ENCODE peak calls at places on chromosome 3, in five cellular contexts. F, U, K, E and B are unnamed samples. For H3K4me1, the result is how much of the 10 kb centered on the place peaks cover.

GRCh38 chr3:151794080-151794479 is 19.8 kb upstream of the AADAC start:
- DNase-seq in F (no peak), U (no peak), K (no peak), E (no peak), B (no peak)

GRCh38 chr3:50272911-50273688 is 4.2 kb downstream of the SEMA3B start:
- DNase-seq in F (peak), U (peak), K (peak), E (peak), B (peak)

GRCh38 chr3:89113887-89114840 is 6.7 kb downstream of the EPHA3 start:
- DNase-seq in F (no peak), U (peak), K (no peak), E (peak), B (peak)

GRCh38 chr3:73605861-73606260 is 18.9 kb downstream of the PDZRN3 start:
- DNase-seq in F (no peak), U (no peak), K (no peak), E (no peak), B (no peak)

GRCh38 chr3:14274999-14275961 is 96.7 kb downstream of the LSM3 start:
- DNase-seq in F (no peak), U (no peak), K (peak), E (no peak), B (no peak)

GRCh38 chr3:126540342-126540849 is 16.4 kb downstream of the CHST13 start:
- DNase-seq in F (peak), U (no peak), K (no peak), E (no peak), B (peak)

GRCh38 chr3:49747792-49748480 is 24.2 kb upstream of the GMPPB start:
- DNase-seq in F (no peak), U (no peak), K (no peak), E (no peak), B (no peak)

GRCh38 chr3:104519468-104519867 is 847.2 kb upstream of the ALCAM start:
- DNase-seq in F (no peak), U (no peak), K (no peak), E (no peak), B (no peak)

GRCh38 chr3:171758109-171758508 is 52.2 kb downstream of the PLD1 start:
- DNase-seq in F (no peak), U (no peak), K (no peak), E (no peak), B (no peak)

GRCh38 chr3:20352547-20353164 is 166.7 kb upstream of the SGO1 start:
- DNase-seq in F (no peak), U (no peak), K (no peak), E (no peak), B (no peak)

GRCh38 chr3:52231502-52232278 is 6.2 kb upstream of the TLR9 start:
- DNase-seq in F (no peak), U (peak), K (peak), E (peak), B (peak)

GRCh38 chr3:122890077-122890484 is 95.2 kb downstream of the SLC49A4 start:
- DNase-seq in F (no peak), U (peak), K (no peak), E (no peak), B (no peak)

GRCh38 chr3:38585791-38586420 is 63.6 kb downstream of the SCN5A start:
- DNase-seq in F (peak), U (no peak), K (no peak), E (peak), B (peak)

GRCh38 chr3:73624363-73625123 is at the start of gene PDZRN3:
- DNase-seq in F (no peak), U (peak), K (no peak), E (peak), B (no peak)

GRCh38 chr3:36919439-36920160 is 25.3 kb downstream of the TRANK1 start:
- DNase-seq in F (no peak), U (no peak), K (no peak), E (no peak), B (no peak)

DNA sequence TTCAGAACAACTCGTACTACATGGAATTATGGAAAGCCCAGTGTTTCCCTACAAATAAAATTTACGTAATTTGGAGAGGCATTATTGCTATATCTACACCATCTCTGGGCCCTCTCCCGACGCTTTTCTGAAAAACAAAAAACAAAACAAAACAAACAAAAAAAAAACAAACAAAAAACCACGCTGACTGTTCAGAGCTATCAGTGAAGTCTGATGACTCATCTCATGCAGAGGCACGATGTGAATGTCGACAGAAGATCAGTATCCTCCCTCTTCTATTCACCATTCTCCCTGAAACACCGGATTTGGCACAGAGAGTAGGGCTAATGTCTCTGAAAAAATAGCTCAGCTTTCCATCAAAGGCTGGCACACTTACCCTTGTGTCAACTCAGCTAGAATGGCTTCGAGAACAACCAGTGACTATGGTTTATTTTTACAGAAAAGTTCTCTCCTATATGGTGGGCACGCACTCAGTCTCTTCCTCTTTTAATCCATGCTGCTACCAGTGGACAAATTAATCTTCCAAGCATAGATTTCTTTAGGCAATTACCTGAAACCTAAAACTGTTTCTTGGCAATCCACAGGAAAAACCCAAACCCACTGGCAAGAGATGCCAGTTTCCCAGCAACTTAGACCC is 1.5 kb downstream of the CRBN start:
- DNase-seq in F (no peak), U (no peak), K (peak), E (no peak), B (no peak)
- H3K4me3 ChIP-seq in F (peak), U (peak), K (peak), E (peak), B (no peak)

DNA sequence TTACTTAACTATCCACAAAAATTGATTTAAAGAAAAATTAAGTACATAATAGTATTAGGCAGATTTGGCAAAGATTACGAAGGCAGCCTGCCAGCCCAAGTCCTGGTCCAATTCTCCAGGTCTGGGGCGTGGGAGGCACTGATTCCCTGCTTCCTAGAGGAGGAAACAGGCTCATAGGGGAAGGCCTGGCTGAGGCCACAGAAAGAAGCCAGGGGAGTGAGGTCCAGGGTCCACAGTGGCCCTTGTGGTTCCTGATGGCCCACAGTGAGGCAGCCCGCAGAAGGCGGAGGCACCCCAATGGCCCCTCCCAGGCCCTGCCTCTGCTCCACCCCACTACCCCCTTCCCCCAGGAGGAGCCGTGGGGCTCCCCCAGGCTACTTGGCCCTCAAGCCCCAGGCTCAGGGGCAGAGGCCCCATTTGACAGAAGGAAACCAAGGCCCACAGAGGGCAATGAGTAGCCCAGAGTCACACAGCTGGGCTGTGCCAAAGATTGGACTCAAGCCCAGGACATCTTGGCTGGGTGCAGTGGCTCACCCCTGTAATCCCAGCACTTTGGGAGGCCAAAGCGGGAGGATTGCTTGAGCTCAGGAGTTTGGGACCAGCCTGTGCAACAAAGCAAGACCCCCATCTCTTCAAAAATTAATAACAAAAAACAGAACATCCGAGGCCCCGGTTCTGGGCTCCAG is 21.0 kb downstream of the H1-8 start:
- DNase-seq in F (no peak), U (no peak), K (no peak), E (no peak), B (no peak)
- H3K4me1 ChIP-seq in F (half or more), U (under half), K (under half), E (under half), B (under half)

GRCh38 chr3:177833392-177833791 is 636.1 kb upstream of the TBL1XR1 start:
- DNase-seq in F (no peak), U (no peak), K (no peak), E (no peak), B (no peak)
- TF ChIP-seq EP300 in F (no peak), U (no peak), K (no peak), E (no peak), B (no peak)

DNA sequence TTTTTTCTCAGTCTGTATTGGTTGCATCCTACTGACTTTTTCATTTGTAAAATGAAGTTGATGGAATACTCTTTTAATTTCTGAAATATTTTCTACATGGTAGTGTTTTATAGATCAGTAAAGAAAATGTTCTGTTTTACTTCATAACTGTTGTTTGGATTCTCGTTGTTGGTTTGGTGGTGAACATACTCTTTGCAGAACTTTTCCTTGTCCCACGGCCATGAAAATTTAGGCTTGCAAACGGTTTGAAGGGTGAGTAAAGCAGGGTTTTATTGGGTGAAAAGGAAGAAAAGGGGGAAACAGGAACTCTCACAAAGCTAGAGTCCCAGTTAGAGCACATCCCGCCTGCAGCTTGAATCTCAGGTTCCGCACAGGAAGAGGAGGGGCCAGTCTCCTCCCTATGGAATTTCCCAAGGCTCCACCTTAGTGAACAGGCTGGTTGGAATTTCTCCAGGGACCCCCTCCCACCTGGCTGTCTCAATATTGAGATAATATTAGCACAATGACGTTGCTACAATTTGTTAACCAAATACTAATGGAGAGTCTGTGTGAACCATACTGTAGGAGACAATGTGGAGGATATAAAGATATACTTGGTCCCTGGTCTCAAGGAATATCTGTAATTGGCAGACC is 5.6 kb downstream of the PDCD6IP start:
- DNase-seq in F (no peak), U (no peak), K (no peak), E (no peak), B (no peak)
- H3K4me3 ChIP-seq in F (no peak), U (no peak), K (no peak), E (no peak), B (no peak)

GRCh38 chr3:15350141-15350540 is 17.8 kb upstream of the SH3BP5 start:
- DNase-seq in F (peak), U (no peak), K (no peak), E (no peak), B (no peak)

GRCh38 chr3:15347737-15348110 is 15.3 kb upstream of the SH3BP5 start:
- DNase-seq in F (no peak), U (no peak), K (no peak), E (no peak), B (no peak)

GRCh38 chr3:15346516-15346915 is 14.1 kb upstream of the SH3BP5 start:
- DNase-seq in F (no peak), U (no peak), K (no peak), E (no peak), B (no peak)

GRCh38 chr3:15347104-15347736 is 14.8 kb upstream of the SH3BP5 start:
- DNase-seq in F (peak), U (no peak), K (no peak), E (no peak), B (no peak)

GRCh38 chr3:15348246-15348645 is 15.9 kb upstream of the SH3BP5 start:
- DNase-seq in F (no peak), U (no peak), K (no peak), E (no peak), B (no peak)
- H3K4me1 ChIP-seq in F (under half), U (under half), K (under half), E (under half), B (under half)

DNA sequence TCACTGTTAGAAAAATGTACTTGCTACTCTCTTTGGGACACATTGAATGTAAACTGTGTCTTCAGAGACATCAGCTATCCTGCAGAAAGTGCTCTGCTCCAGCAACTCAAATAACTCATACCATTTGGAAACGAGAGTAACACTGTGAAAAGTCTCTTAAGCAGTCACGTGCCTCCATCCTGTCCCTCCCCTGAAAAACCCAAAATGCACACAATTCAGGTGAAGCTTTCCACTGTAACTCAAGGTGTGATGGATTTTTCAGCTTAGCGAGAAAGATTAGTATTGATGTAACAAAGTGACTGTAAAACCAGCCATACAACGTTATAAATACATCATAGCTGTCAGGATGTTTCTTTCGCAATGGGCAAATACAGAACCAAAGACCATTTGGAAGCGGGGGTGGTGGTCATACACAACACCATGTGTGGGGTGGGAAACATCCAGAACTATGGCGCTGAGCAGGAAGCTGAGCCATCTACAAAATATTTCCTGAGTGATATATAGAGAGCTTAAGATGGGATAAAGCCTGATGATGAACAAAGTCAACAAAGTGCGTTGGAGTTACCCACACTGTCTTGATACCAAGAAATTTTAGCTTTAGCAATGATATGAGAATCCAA is 332.3 kb downstream of the FOXP1 start:
- DNase-seq in F (no peak), U (no peak), K (no peak), E (no peak), B (no peak)
- TF ChIP-seq EP300 in F (no peak), U (no peak), K (no peak), E (no peak), B (no peak)

DNA sequence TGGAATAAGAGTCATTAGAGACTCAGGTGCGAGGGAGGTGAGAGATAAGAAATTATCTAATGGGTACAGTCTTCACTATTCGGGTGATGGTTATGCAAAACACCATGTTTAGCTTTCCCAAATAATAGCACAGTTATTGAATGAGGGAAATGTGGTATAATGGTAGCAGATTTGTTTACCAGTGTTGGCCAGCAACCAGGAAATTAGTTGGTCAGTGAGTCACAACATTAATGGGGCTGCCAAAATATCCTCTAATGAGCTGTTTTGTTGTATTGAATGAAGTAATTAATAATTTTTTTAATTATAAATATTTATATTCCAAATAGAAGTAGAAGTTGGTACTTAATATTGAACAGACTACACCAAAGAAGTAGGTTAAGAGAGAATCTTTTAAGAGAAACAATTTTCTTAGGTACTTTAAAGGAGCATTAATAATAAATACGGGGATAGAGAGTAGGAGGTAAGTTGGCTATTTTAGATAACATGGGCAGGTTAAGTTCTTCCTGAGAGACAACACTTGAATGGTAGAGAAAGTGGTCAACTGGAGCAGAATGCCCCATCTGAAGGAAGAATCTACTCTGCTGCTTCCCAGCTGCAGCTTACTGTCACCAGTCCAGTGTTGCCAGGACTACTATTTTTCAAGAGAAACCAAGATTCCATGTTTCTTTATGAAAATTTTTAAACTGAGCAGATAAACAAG is 218.8 kb downstream of the UBE2E2 start:
- DNase-seq in F (no peak), U (no peak), K (no peak), E (no peak), B (no peak)
- H3K4me3 ChIP-seq in F (no peak), U (no peak), K (no peak), E (no peak), B (no peak)